ENCODE peak calls at places on chromosomes 5 and 9, in six cellular contexts. F, R, J, U, L and I are unnamed samples.

GRCh38 chr5:137280656-137281055 is 218.5 kb downstream of the SPOCK1 start:
- DNase-seq in J (no peak), R (no peak), L (no peak), U (no peak), F (no peak), I (peak)

GRCh38 chr9:70444904-70445303 is 30.4 kb upstream of the KLF9 start:
- DNase-seq in U (no peak), F (no peak), L (no peak), R (peak), J (no peak), I (no peak)

GRCh38 chr5:32651638-32652037 is 59.5 kb upstream of the NPR3 start:
- DNase-seq in L (no peak), U (no peak), R (no peak), J (no peak), F (no peak), I (no peak)

GRCh38 chr5:128376577-128376976 is 161.5 kb downstream of the FBN2 start:
- DNase-seq in J (no peak), U (no peak), L (no peak), F (no peak), R (peak), I (no peak)

GRCh38 chr9:20701058-20701457 is 17.0 kb downstream of the FOCAD start:
- DNase-seq in R (no peak), L (no peak), U (no peak), F (no peak), J (no peak), I (no peak)

GRCh38 chr9:17402309-17402708 is 176.6 kb upstream of the SH3GL2 start:
- DNase-seq in R (peak), J (no peak), F (no peak), U (no peak), L (no peak), I (no peak)

GRCh38 chr9:137774775-137775386 is 102.7 kb upstream of the CACNA1B start:
- DNase-seq in F (no peak), L (no peak), R (no peak), U (no peak), J (no peak), I (no peak)

GRCh38 chr9:126413470-126414051 is 86.9 kb downstream of the MVB12B start:
- DNase-seq in J (no peak), F (no peak), U (no peak), L (no peak), R (no peak), I (no peak)

GRCh38 chr5:55903121-55903701 is 52.1 kb downstream of the IL31RA start:
- DNase-seq in J (no peak), L (no peak), R (no peak), F (peak), U (no peak), I (peak)

GRCh38 chr5:123206618-123207320 is 117.7 kb downstream of the PRDM6 start:
- DNase-seq in F (no peak), U (no peak), J (no peak), R (peak), L (no peak), I (no peak)

GRCh38 chr9:89619739-89620138 is 14.9 kb downstream of the GADD45G start:
- DNase-seq in J (no peak), L (no peak), F (no peak), U (no peak), R (no peak), I (no peak)

GRCh38 chr5:111158105-111158744 is 66.0 kb upstream of the CAMK4 start:
- DNase-seq in U (no peak), R (peak), L (peak), J (peak), F (peak), I (peak)

GRCh38 chr5:153964201-153965101 is 74.3 kb downstream of the FAM114A2 start:
- DNase-seq in U (no peak), J (no peak), F (no peak), R (no peak), L (no peak), I (no peak)

GRCh38 chr9:85040806-85041575 is 371.5 kb downstream of the NTRK2 start:
- DNase-seq in R (no peak), L (no peak), U (no peak), F (no peak), J (no peak), I (no peak)

GRCh38 chr5:65760504-65761275 is 38.7 kb downstream of the NLN start:
- DNase-seq in F (peak), U (no peak), R (peak), L (no peak), J (peak), I (no peak)

GRCh38 chr5:52690236-52690685 is 97.5 kb upstream of the ITGA1 start:
- DNase-seq in L (no peak), F (no peak), U (no peak), J (no peak), R (peak), I (peak)

GRCh38 chr9:89849096-89849495 is 244.3 kb downstream of the GADD45G start:
- DNase-seq in U (no peak), F (no peak), J (no peak), L (no peak), R (no peak), I (no peak)

GRCh38 chr5:142404046-142404477 is 79.2 kb upstream of the SPRY4 start:
- DNase-seq in L (no peak), U (no peak), R (no peak), F (no peak), J (no peak), I (no peak)

GRCh38 chr5:145835839-145836222 is 689 bp upstream of the PRELID2 start:
- DNase-seq in U (no peak), F (no peak), J (no peak), L (no peak), R (no peak), I (no peak)

GRCh38 chr5:141637266-141637692 is 482 bp downstream of the RELL2 start:
- DNase-seq in R (no peak), J (peak), U (peak), L (peak), F (peak), I (peak)

GRCh38 chr9:113151696-113152630 is 1.2 kb downstream of the SLC31A2 start:
- DNase-seq in R (no peak), F (no peak), U (no peak), L (no peak), J (no peak), I (no peak)

GRCh38 chr5:149829954-149830353 is 99.8 kb downstream of the PPARGC1B start:
- DNase-seq in L (no peak), U (no peak), R (no peak), F (no peak), J (peak), I (no peak)

GRCh38 chr9:112249277-112249676 is 74.2 kb upstream of the SUSD1 start:
- DNase-seq in F (no peak), R (peak), L (no peak), U (no peak), J (no peak), I (no peak)

GRCh38 chr9:107711528-107711927 is 222.0 kb upstream of the KLF4 start:
- DNase-seq in R (peak), U (no peak), F (no peak), L (no peak), J (peak), I (peak)

GRCh38 chr9:76153902-76154629 is 240.2 kb downstream of the RFK start:
- DNase-seq in F (no peak), R (no peak), J (no peak), U (no peak), L (no peak), I (no peak)

GRCh38 chr5:53364098-53364497 is 116.3 kb upstream of the FST start:
- DNase-seq in U (no peak), L (no peak), F (no peak), J (no peak), R (no peak), I (no peak)

GRCh38 chr5:171596391-171596878 is 177.0 kb downstream of the FGF18 start:
- DNase-seq in U (peak), F (no peak), L (no peak), R (peak), J (no peak), I (peak)

GRCh38 chr9:104740596-104740995 is 6.9 kb upstream of the NIPSNAP3A start:
- DNase-seq in L (no peak), U (no peak), J (no peak), R (peak), F (no peak), I (no peak)